ENCODE peak calls at places on chromosomes 1 and 21, in nine cellular contexts. I, P, S, W, E, H, D, F and G are unnamed samples.

GRCh38 chr1:108877858-108878257 is 1.1 kb downstream of the GPSM2 start:
- DNase-seq in W (no peak), P (no peak), F (no peak), I (no peak), E (peak; percentile 25), H (no peak), D (no peak), S (no peak), G (no peak)

GRCh38 chr1:171550055-171550454 is 64.7 kb downstream of the PRRC2C start:
- DNase-seq in D (no peak), S (no peak), H (no peak), W (no peak), I (no peak), E (no peak), P (no peak), F (no peak), G (no peak)

GRCh38 chr1:149883598-149884247 is 15.6 kb upstream of the BOLA1 start:
- DNase-seq in E (no peak), I (no peak), H (no peak), P (no peak), W (no peak), F (no peak), S (no peak), D (no peak), G (no peak)

GRCh38 chr1:182189535-182190066 is 128.1 kb upstream of the ZNF648 start:
- DNase-seq in W (no peak), S (no peak), P (no peak), E (no peak), D (no peak), F (no peak), H (no peak), I (no peak), G (no peak)

GRCh38 chr1:115641762-115642167 is at the start of gene VANGL1:
- DNase-seq in D (peak; percentile 79), I (no peak), H (peak; percentile 81), W (peak; percentile 78), E (peak; percentile 79), P (peak; percentile 79), F (peak; percentile 84), S (peak; percentile 23), G (peak; percentile 79)

GRCh38 chr21:36471254-36471723 is 8.6 kb downstream of the CLDN14 start:
- DNase-seq in F (no peak), D (peak; percentile 93), H (no peak), I (no peak), E (peak; percentile 30), S (no peak), P (no peak), W (no peak), G (no peak)

GRCh38 chr1:211951856-211952255 is 83.5 kb downstream of the INTS7 start:
- DNase-seq in W (no peak), D (peak; percentile 98), S (no peak), F (no peak), I (peak; percentile 28), E (no peak), H (no peak), P (no peak), G (no peak)

GRCh38 chr1:115478933-115479551 is 141.0 kb upstream of the NGF start:
- DNase-seq in S (no peak), F (no peak), D (peak; percentile 39), E (peak; percentile 52), P (no peak), H (no peak), I (no peak), W (peak; percentile 83), G (no peak)

GRCh38 chr1:234589854-234590620 is 19.9 kb downstream of the IRF2BP2 start:
- DNase-seq in S (no peak), W (no peak), F (no peak), H (no peak), P (peak; percentile 54), E (no peak), I (no peak), D (no peak), G (no peak)

GRCh38 chr1:209672705-209673630 is 2.2 kb upstream of the G0S2 start:
- DNase-seq in P (no peak), F (no peak), I (no peak), D (peak; percentile 45), E (no peak), S (no peak), W (no peak), H (no peak), G (no peak)

GRCh38 chr1:209675567-209676154 is 449 bp downstream of the G0S2 start:
- DNase-seq in D (peak; percentile 36), E (peak; percentile 57), S (no peak), I (no peak), W (no peak), H (peak; percentile 73), F (no peak), P (peak; percentile 37), G (peak; percentile 57)

GRCh38 chr1:209674957-209675566 is at the start of gene G0S2:
- DNase-seq in W (peak; percentile 87), H (peak; percentile 88), E (peak; percentile 85), S (no peak), D (peak; percentile 96), P (peak; percentile 83), I (no peak), F (no peak), G (peak; percentile 86)

GRCh38 chr1:209670441-209671082 is 4.7 kb upstream of the G0S2 start:
- DNase-seq in E (no peak), H (no peak), F (no peak), P (no peak), I (no peak), W (no peak), S (no peak), D (peak; percentile 94), G (no peak)

GRCh38 chr1:209673631-209674417 is 1.4 kb upstream of the G0S2 start:
- DNase-seq in H (peak; percentile 77), I (no peak), F (no peak), D (no peak), E (peak; percentile 41), S (no peak), P (no peak), W (no peak), G (no peak)
- H3K4me3 ChIP-seq in H (no peak overlapping the region), I (no peak overlapping the region), F (no peak overlapping the region), D (peak overlapping the region; percentile 71), E (no peak overlapping the region), S (no peak overlapping the region), P (no peak overlapping the region), W (no peak overlapping the region), G (peak overlapping the region; percentile 80)

DNA sequence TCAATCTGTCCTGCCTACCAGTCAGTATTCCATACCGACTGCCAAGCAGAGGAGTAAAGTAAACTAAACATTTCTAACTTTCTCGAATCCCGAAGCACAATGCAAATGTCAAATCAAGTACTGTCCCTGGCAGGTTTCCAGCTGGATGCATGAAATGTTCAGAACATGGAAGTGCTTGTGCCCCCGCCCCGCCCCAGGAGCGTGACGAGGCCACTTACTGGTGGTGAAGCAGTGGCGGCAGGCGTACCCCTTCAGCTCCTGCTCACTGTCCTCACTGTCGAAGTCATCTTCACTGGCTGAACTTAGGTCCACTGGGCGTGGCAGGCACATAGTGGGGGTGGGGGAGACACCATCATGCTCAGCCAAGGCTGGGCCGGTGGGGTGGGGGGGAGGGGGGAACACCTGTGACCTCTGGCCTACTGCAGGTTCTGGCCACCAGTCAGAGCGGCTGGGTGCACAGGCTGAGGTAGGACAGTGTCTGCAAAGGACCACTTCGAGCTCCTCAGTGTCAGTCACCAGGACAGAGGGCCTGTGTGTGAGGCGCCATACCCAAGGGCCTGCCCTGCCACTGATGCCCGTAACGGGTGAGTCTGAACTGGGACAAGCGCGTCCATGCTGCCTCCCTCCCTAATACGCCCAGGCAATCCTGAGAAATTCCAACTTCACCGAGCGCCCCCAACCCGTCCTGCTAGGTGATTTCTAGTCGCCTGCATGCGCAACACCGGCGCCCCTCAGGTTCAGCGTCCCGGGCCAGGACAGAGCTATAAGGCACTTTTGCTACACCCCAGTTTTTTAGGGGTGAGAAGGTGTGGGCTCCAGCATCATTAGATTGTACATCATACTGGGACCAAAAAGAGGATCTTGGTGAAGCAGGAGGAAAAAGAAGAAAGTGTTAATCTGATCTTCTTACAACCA is 46.9 kb downstream of the SLC45A1 start:
- DNase-seq in E (no peak), W (no peak), I (no peak), S (no peak), D (no peak), H (peak; percentile 94), F (peak; percentile 67), P (peak; percentile 65), G (peak; percentile 71)
- H3K27ac ChIP-seq in E (no peak overlapping the region), W (no peak overlapping the region), I (no peak overlapping the region), S (no peak overlapping the region), D (no peak overlapping the region), H (peak overlapping the region; percentile 73), F (peak overlapping the region; percentile 19), P (peak overlapping the region; percentile 36), G (peak overlapping the region; percentile 94)

DNA sequence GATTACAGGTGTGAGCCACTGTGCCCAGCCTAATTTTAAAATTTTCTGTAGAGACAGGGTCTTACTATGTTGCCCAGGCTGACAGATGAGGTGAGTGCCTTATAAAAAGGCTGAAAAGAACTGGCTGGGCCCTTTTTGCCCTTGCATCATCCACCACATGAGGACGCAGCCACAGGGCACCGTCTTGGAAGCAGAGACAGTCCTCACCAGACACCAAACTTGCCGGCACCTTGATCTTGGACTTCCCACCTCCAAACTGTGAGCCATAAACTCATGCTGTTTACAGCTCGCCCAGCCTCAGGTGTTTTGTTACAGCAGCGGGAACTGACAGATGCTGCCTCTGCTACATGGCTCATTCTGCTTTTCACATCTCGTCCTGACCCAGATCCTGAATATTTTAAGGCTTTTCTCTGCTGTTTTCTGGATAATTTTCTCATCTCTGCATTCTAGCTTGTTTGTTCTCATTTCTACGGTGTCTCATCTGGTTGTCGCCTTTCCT is 19.1 kb upstream of the PCBP3 start:
- DNase-seq in F (peak; percentile 24), E (no peak), H (no peak), W (no peak), S (no peak), I (no peak), D (no peak), P (no peak), G (no peak)
- H3K27me3 ChIP-seq in F (no peaks in the 10 kb centered on the region), E (no peaks in the 10 kb centered on the region), H (no peaks in the 10 kb centered on the region), W (no peaks in the 10 kb centered on the region), S (no peaks in the 10 kb centered on the region), I (peaks cover 10% of the 10 kb centered on the region), D (peaks cover 31% of the 10 kb centered on the region), P (no peaks in the 10 kb centered on the region), G (peaks cover 54% of the 10 kb centered on the region)

DNA sequence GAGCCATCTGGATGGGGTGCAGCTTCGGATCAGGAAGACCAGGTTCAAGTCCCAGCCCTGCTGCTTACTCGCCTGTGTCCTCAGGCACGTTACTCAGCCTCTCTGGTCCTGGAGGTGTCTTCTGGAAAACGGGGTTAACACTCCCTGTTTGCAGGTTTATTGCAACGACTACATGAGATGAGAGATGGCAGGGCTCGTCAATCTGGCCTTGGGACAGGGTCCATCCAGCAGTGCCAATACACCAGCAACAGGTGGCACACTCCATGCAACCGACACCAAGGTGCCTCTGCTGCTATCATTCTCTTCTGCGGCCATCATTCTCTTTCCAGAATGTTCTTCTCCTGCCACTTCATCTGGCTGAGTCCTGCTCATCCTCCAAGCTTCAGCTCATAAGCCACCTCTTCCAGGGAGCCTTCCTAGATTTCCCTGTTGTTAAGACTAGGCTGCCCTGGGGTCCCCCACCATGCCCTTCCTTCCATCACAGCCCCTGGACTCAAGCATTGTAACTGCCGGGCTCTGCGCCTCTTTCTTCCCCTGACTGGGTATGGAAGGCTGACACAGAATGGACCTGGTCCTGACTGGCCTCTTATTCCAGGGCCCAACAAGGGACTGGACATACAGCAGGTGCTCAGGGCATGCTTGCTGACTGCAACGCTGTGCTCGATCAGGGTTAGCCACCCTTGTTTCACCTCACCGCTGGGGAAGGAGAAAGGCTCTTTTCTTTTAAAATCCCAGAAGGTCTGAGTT is 87.4 kb downstream of the DMRTB1 start:
- DNase-seq in D (no peak), H (peak; percentile 40), F (peak; percentile 44), S (no peak), I (no peak), W (no peak), P (no peak), E (no peak), G (peak; percentile 2)
- H3K4me3 ChIP-seq in D (no peak overlapping the region), H (no peak overlapping the region), F (no peak overlapping the region), S (no peak overlapping the region), I (no peak overlapping the region), W (no peak overlapping the region), P (no peak overlapping the region), E (no peak overlapping the region), G (no peak overlapping the region)

GRCh38 chr21:16307256-16307655 is 577.5 kb downstream of the USP25 start:
- DNase-seq in H (no peak), F (no peak), P (no peak), I (no peak), D (no peak), S (no peak), W (no peak), E (no peak), G (no peak)
- H3K27ac ChIP-seq in H (peak overlapping the region; percentile 55), F (peak overlapping the region; percentile 41), P (peak overlapping the region; percentile 64), I (no peak overlapping the region), D (no peak overlapping the region), S (no peak overlapping the region), W (no peak overlapping the region), E (no peak overlapping the region), G (peak overlapping the region; percentile 73)